ENCODE peak calls at places on chromosomes 4 and X, in six cellular contexts. One of them, this sample, is unnamed.

GRCh38 chrX:76453737-76454406 is 26.4 kb downstream of the MAGEE1 start:
- DNase-seq in left ventricle myocardium inferior: no peak
- DNase-seq in mesothelial cell of epicardium: no peak
- DNase-seq in GM13977: no peak
- DNase-seq in lung: no peak
- DNase-seq in Calu3: no peak
- DNase-seq in this sample: no peak

GRCh38 chr4:174398728-174399127 is 115.0 kb downstream of the CEP44 start:
- DNase-seq in left ventricle myocardium inferior: no peak
- DNase-seq in mesothelial cell of epicardium: no peak
- DNase-seq in GM13977: no peak
- DNase-seq in lung: no peak
- DNase-seq in Calu3: no peak
- DNase-seq in this sample: no peak

GRCh38 chr4:98779021-98779420 is 120.6 kb upstream of the TSPAN5 start:
- DNase-seq in left ventricle myocardium inferior: no peak
- DNase-seq in mesothelial cell of epicardium: no peak
- DNase-seq in GM13977: no peak
- DNase-seq in lung: no peak
- DNase-seq in Calu3: no peak
- DNase-seq in this sample: no peak

GRCh38 chr4:99029852-99030251 is 34.3 kb downstream of the METAP1 start:
- DNase-seq in left ventricle myocardium inferior: no peak
- DNase-seq in mesothelial cell of epicardium: no peak
- DNase-seq in GM13977: no peak
- DNase-seq in lung: no peak
- DNase-seq in Calu3: no peak
- DNase-seq in this sample: no peak

GRCh38 chr4:26058537-26058936 is 144.5 kb downstream of the SMIM20 start:
- DNase-seq in left ventricle myocardium inferior: no peak
- DNase-seq in mesothelial cell of epicardium: no peak
- DNase-seq in GM13977: peak; percentile 17
- DNase-seq in lung: no peak
- DNase-seq in Calu3: no peak
- DNase-seq in this sample: no peak

GRCh38 chr4:67234296-67234695 is 311.0 kb downstream of the CENPC start:
- DNase-seq in left ventricle myocardium inferior: no peak
- DNase-seq in mesothelial cell of epicardium: no peak
- DNase-seq in GM13977: no peak
- DNase-seq in lung: no peak
- DNase-seq in Calu3: no peak
- DNase-seq in this sample: no peak

GRCh38 chrX:16458208-16458607 is 191.8 kb upstream of the S100G start:
- DNase-seq in left ventricle myocardium inferior: no peak
- DNase-seq in mesothelial cell of epicardium: no peak
- DNase-seq in GM13977: no peak
- DNase-seq in lung: no peak
- DNase-seq in Calu3: no peak
- DNase-seq in this sample: no peak

GRCh38 chr4:168710353-168710946 is 213.6 kb downstream of the PALLD start:
- DNase-seq in left ventricle myocardium inferior: no peak
- DNase-seq in mesothelial cell of epicardium: no peak
- DNase-seq in GM13977: peak; percentile 40
- DNase-seq in lung: no peak
- DNase-seq in Calu3: peak; percentile 17
- DNase-seq in this sample: no peak

GRCh38 chrX:44785652-44786051 is 58.2 kb upstream of the DUSP21 start:
- DNase-seq in left ventricle myocardium inferior: no peak
- DNase-seq in mesothelial cell of epicardium: no peak
- DNase-seq in GM13977: no peak
- DNase-seq in lung: no peak
- DNase-seq in Calu3: no peak
- DNase-seq in this sample: peak; percentile 9

GRCh38 chrX:46433892-46434291 is 111.3 kb downstream of the ZNF674 start:
- DNase-seq in left ventricle myocardium inferior: no peak
- DNase-seq in mesothelial cell of epicardium: no peak
- DNase-seq in GM13977: no peak
- DNase-seq in lung: no peak
- DNase-seq in Calu3: no peak
- DNase-seq in this sample: no peak

GRCh38 chrX:3939967-3940610 is 226.6 kb upstream of the PRKX start:
- DNase-seq in left ventricle myocardium inferior: no peak
- DNase-seq in mesothelial cell of epicardium: no peak
- DNase-seq in GM13977: peak; percentile 25
- DNase-seq in lung: no peak
- DNase-seq in Calu3: peak; percentile 57
- DNase-seq in this sample: no peak
- TF ChIP-seq CTCF in left ventricle myocardium inferior: peak; percentile 29
- TF ChIP-seq CTCF in mesothelial cell of epicardium: peak; percentile 65
- TF ChIP-seq CTCF in GM13977: peak; percentile 55
- TF ChIP-seq CTCF in lung: no peak
- TF ChIP-seq CTCF in Calu3: no peak
- TF ChIP-seq CTCF in this sample: peak; percentile 32

DNA sequence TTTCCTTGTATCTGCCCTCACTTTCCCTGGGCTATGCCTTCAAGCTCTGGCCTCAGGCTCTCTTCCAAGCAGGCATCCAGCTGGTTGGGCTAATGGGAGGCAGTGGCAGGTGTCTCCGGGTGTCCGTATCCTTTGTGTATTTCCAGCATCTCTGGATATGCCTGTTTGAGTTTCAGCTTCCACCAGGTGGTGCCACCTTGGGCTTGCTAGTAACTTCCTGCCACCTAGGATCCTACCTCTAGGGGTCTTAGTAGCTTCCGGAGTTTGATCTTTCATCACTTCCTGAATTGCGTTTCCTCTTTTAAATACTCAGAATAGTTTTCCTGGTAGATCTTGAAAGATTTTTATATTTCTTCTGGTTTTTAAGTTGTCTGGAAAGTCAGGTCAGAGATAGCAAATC is 23.2 kb upstream of the ANOS1 start:
- DNase-seq in left ventricle myocardium inferior: no peak
- DNase-seq in mesothelial cell of epicardium: no peak
- DNase-seq in GM13977: no peak
- DNase-seq in lung: no peak
- DNase-seq in Calu3: no peak
- DNase-seq in this sample: no peak
- TF ChIP-seq CTCF in left ventricle myocardium inferior: no peak
- TF ChIP-seq CTCF in mesothelial cell of epicardium: no peak
- TF ChIP-seq CTCF in GM13977: no peak
- TF ChIP-seq CTCF in lung: no peak
- TF ChIP-seq CTCF in Calu3: no peak
- TF ChIP-seq CTCF in this sample: no peak

DNA sequence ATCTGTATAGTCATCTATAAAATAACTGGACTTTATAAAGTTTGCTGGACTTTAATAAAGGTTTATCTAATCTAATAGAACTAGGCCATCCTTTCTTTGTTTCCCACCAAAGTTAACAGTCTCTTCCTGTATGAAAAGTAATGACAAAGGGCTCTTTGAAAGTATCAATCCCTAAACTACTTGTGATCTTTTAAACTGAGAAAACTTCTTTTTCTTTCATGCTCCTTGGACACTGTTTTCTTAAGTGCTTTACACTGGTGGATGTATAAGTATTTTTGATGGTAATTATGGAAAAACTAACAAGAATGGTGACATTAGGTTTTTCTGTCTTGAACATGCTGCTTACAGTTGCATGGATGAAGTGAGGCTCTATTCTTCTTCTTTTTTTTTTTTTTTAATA is 2.4 kb upstream of the ZFX start:
- DNase-seq in left ventricle myocardium inferior: no peak
- DNase-seq in mesothelial cell of epicardium: no peak
- DNase-seq in GM13977: no peak
- DNase-seq in lung: no peak
- DNase-seq in Calu3: no peak
- DNase-seq in this sample: no peak
- TF ChIP-seq CTCF in left ventricle myocardium inferior: no peak
- TF ChIP-seq CTCF in mesothelial cell of epicardium: no peak
- TF ChIP-seq CTCF in GM13977: no peak
- TF ChIP-seq CTCF in lung: no peak
- TF ChIP-seq CTCF in Calu3: no peak
- TF ChIP-seq CTCF in this sample: no peak

GRCh38 chrX:54785901-54786300 is 12.2 kb downstream of the ITIH6 start:
- DNase-seq in left ventricle myocardium inferior: no peak
- DNase-seq in mesothelial cell of epicardium: no peak
- DNase-seq in GM13977: no peak
- DNase-seq in lung: no peak
- DNase-seq in Calu3: peak; percentile 26
- DNase-seq in this sample: no peak
- TF ChIP-seq CTCF in left ventricle myocardium inferior: peak; percentile 22
- TF ChIP-seq CTCF in mesothelial cell of epicardium: no peak
- TF ChIP-seq CTCF in GM13977: peak; percentile 29
- TF ChIP-seq CTCF in lung: no peak
- TF ChIP-seq CTCF in Calu3: no peak
- TF ChIP-seq CTCF in this sample: peak; percentile 6

DNA sequence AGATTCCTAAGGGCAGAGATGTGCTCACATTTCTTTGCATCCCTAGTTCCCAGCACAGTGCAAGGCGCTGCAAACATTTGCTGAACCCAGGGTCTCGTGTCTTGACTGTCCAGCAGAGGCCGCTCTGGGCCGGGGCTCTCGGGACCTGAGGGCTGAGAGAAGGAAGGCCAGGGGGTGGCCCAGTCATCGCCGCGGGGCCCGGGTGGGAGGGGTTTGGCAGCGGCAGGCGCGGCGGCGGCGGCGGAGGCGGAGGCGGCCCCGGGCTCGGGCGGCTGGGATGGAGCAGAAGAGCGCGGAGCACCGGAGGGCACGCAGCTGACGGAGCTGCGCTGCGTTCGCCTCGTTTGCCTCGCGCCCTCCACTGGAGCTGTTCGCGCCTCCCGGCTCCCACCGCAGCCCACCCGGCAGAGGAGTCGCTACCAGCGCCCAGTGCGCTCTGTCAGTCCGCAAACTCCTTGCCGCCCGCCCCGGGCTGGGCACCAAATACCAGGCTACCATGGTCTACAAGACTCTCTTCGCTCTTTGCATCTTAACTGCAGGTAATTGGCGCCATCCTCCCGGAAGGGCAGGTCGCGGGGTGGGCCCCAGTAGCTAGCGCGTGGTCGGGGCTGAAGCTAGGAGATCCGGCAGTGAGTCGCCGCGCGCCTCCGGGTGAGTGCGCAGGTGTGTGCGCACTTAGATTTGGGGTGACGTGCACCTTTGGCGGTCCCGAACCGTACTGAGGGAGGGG is at the start of gene PARM1:
- DNase-seq in left ventricle myocardium inferior: peak; percentile 92
- DNase-seq in mesothelial cell of epicardium: peak; percentile 79
- DNase-seq in GM13977: peak; percentile 85
- DNase-seq in lung: peak; percentile 91
- DNase-seq in Calu3: peak; percentile 90
- DNase-seq in this sample: peak; percentile 2
- TF ChIP-seq CTCF in left ventricle myocardium inferior: peak; percentile 78
- TF ChIP-seq CTCF in mesothelial cell of epicardium: peak; percentile 18
- TF ChIP-seq CTCF in GM13977: peak; percentile 85
- TF ChIP-seq CTCF in lung: peak; percentile 45
- TF ChIP-seq CTCF in Calu3: peak; percentile 60
- TF ChIP-seq CTCF in this sample: peak; percentile 69

GRCh38 chr4:27515140-27515539 is 654.5 kb downstream of the STIM2 start:
- DNase-seq in left ventricle myocardium inferior: no peak
- DNase-seq in mesothelial cell of epicardium: no peak
- DNase-seq in GM13977: no peak
- DNase-seq in lung: no peak
- DNase-seq in Calu3: no peak
- DNase-seq in this sample: no peak

GRCh38 chr4:27524224-27524623 is 663.6 kb downstream of the STIM2 start:
- DNase-seq in left ventricle myocardium inferior: no peak
- DNase-seq in mesothelial cell of epicardium: no peak
- DNase-seq in GM13977: no peak
- DNase-seq in lung: no peak
- DNase-seq in Calu3: no peak
- DNase-seq in this sample: no peak

GRCh38 chr4:27514711-27515110 is 654.1 kb downstream of the STIM2 start:
- DNase-seq in left ventricle myocardium inferior: no peak
- DNase-seq in mesothelial cell of epicardium: no peak
- DNase-seq in GM13977: no peak
- DNase-seq in lung: no peak
- DNase-seq in Calu3: no peak
- DNase-seq in this sample: no peak

DNA sequence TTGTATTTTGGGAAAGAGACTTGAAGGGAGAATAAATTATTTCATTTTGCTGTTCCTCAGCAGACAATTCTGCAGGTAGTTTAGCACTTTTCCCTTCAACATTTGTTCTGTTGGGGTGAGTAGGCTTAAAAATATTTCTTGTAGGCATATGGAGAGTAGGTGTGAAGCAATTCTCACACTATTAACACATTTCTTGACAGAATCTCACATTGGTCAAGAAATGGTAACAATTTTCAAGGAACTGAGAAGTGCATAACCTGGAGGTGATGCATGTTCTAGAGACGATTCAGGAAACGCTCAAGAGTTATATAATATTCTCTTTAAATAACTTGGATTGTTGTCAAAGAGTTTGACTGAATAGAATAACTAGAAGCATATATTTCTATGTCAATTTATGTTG is 658.2 kb downstream of the STIM2 start:
- DNase-seq in left ventricle myocardium inferior: no peak
- DNase-seq in mesothelial cell of epicardium: no peak
- DNase-seq in GM13977: no peak
- DNase-seq in lung: no peak
- DNase-seq in Calu3: no peak
- DNase-seq in this sample: no peak
- TF ChIP-seq CTCF in left ventricle myocardium inferior: no peak
- TF ChIP-seq CTCF in mesothelial cell of epicardium: no peak
- TF ChIP-seq CTCF in GM13977: no peak
- TF ChIP-seq CTCF in lung: no peak
- TF ChIP-seq CTCF in Calu3: no peak
- TF ChIP-seq CTCF in this sample: no peak

GRCh38 chr4:137065306-137065705 is 467.0 kb downstream of the PCDH18 start:
- DNase-seq in left ventricle myocardium inferior: no peak
- DNase-seq in mesothelial cell of epicardium: no peak
- DNase-seq in GM13977: no peak
- DNase-seq in lung: no peak
- DNase-seq in Calu3: no peak
- DNase-seq in this sample: no peak

GRCh38 chr4:137069473-137069872 is 462.8 kb downstream of the PCDH18 start:
- DNase-seq in left ventricle myocardium inferior: no peak
- DNase-seq in mesothelial cell of epicardium: no peak
- DNase-seq in GM13977: no peak
- DNase-seq in lung: no peak
- DNase-seq in Calu3: no peak
- DNase-seq in this sample: no peak

GRCh38 chr4:137075586-137075985 is 456.7 kb downstream of the PCDH18 start:
- DNase-seq in left ventricle myocardium inferior: no peak
- DNase-seq in mesothelial cell of epicardium: no peak
- DNase-seq in GM13977: no peak
- DNase-seq in lung: no peak
- DNase-seq in Calu3: no peak
- DNase-seq in this sample: no peak

GRCh38 chr4:137070614-137071013 is 461.7 kb downstream of the PCDH18 start:
- DNase-seq in left ventricle myocardium inferior: no peak
- DNase-seq in mesothelial cell of epicardium: no peak
- DNase-seq in GM13977: no peak
- DNase-seq in lung: no peak
- DNase-seq in Calu3: no peak
- DNase-seq in this sample: no peak
- TF ChIP-seq CTCF in left ventricle myocardium inferior: no peak
- TF ChIP-seq CTCF in mesothelial cell of epicardium: no peak
- TF ChIP-seq CTCF in GM13977: peak; percentile 22
- TF ChIP-seq CTCF in lung: no peak
- TF ChIP-seq CTCF in Calu3: no peak
- TF ChIP-seq CTCF in this sample: no peak